ENCODE peak calls at places on chromosomes 12 and 14, in eight cellular contexts. V is fibroblast of lung, J is PC-3, K is mucosa of descending colon, P is tibial nerve, A is H9, B is right lobe of liver, Q is A549. M is an unnamed sample. For H3K9me3 and H3K4me1, the result is how much of the 10 kb centered on the place peaks cover.

GRCh38 chr12:10853746-10854145 is 4.5 kb upstream of the PRR4 start:
- DNase-seq in V (no peak), J (no peak), K (no peak), P (no peak), A (no peak), B (no peak), Q (no peak), M (no peak)

GRCh38 chr12:113422929-113423669 is 919 bp downstream of the SDSL start:
- DNase-seq in V (no peak), J (peak), K (no peak), P (no peak), A (no peak), B (no peak), Q (no peak), M (no peak)

GRCh38 chr14:34328178-34328577 is 133.9 kb downstream of the SPTSSA start:
- DNase-seq in V (peak), J (no peak), K (no peak), P (no peak), A (no peak), B (no peak), Q (no peak), M (no peak)

GRCh38 chr12:53058674-53059433 is 9.0 kb downstream of the TNS2 start:
- DNase-seq in V (no peak), J (no peak), K (no peak), P (peak), A (peak), B (peak), Q (no peak), M (no peak)

GRCh38 chr14:93683241-93683640 is 105.0 kb downstream of the PRIMA1 start:
- DNase-seq in V (no peak), J (no peak), K (no peak), P (peak), A (peak), B (no peak), Q (no peak), M (no peak)

GRCh38 chr14:35949933-35950332 is 123.8 kb downstream of the BRMS1L start:
- DNase-seq in V (no peak), J (peak), K (no peak), P (no peak), A (no peak), B (no peak), Q (no peak), M (no peak)

GRCh38 chr12:53067993-53068770 is 11.0 kb downstream of the SPRYD3 start:
- DNase-seq in V (no peak), J (no peak), K (no peak), P (no peak), A (no peak), B (no peak), Q (no peak), M (no peak)

GRCh38 chr12:10716704-10717315 is 6.3 kb downstream of the YBX3 start:
- DNase-seq in V (peak), J (peak), K (peak), P (peak), A (peak), B (no peak), Q (peak), M (peak)

GRCh38 chr12:78088391-78088832 is 257.7 kb downstream of the NAV3 start:
- DNase-seq in V (peak), J (no peak), K (no peak), P (no peak), A (no peak), B (no peak), Q (peak), M (no peak)

GRCh38 chr12:68259318-68259940 is 6.0 kb upstream of the IL22 start:
- DNase-seq in V (peak), J (peak), K (no peak), P (no peak), A (no peak), B (no peak), Q (no peak), M (no peak)

GRCh38 chr12:124872068-124872719 is 8.5 kb upstream of the SCARB1 start:
- DNase-seq in V (no peak), J (no peak), K (no peak), P (no peak), A (no peak), B (peak), Q (no peak), M (no peak)

GRCh38 chr12:132476038-132476414 is 13.9 kb upstream of the FBRSL1 start:
- DNase-seq in V (no peak), J (no peak), K (peak), P (no peak), A (no peak), B (no peak), Q (no peak), M (no peak)

GRCh38 chr12:94150483-94151225 is 2.3 kb downstream of the PLXNC1 start:
- DNase-seq in V (no peak), J (no peak), K (peak), P (no peak), A (peak), B (peak), Q (no peak), M (no peak)

GRCh38 chr14:61385002-61385685 is 63.8 kb downstream of the PRKCH start:
- DNase-seq in V (no peak), J (no peak), K (no peak), P (no peak), A (no peak), B (no peak), Q (no peak), M (no peak)

GRCh38 chr12:113263431-113263963 is 42.2 kb downstream of the TPCN1 start:
- DNase-seq in V (no peak), J (no peak), K (peak), P (no peak), A (no peak), B (peak), Q (no peak), M (no peak)

GRCh38 chr14:19906665-19907064 is 13.7 kb upstream of the OR4K5 start:
- DNase-seq in V (no peak), J (no peak), K (no peak), P (no peak), A (no peak), B (no peak), Q (no peak), M (no peak)
- H3K9me3 ChIP-seq in V (under half), J (under half), K (half or more), P (under half), A (half or more), B (under half), Q (under half), M (under half)

DNA sequence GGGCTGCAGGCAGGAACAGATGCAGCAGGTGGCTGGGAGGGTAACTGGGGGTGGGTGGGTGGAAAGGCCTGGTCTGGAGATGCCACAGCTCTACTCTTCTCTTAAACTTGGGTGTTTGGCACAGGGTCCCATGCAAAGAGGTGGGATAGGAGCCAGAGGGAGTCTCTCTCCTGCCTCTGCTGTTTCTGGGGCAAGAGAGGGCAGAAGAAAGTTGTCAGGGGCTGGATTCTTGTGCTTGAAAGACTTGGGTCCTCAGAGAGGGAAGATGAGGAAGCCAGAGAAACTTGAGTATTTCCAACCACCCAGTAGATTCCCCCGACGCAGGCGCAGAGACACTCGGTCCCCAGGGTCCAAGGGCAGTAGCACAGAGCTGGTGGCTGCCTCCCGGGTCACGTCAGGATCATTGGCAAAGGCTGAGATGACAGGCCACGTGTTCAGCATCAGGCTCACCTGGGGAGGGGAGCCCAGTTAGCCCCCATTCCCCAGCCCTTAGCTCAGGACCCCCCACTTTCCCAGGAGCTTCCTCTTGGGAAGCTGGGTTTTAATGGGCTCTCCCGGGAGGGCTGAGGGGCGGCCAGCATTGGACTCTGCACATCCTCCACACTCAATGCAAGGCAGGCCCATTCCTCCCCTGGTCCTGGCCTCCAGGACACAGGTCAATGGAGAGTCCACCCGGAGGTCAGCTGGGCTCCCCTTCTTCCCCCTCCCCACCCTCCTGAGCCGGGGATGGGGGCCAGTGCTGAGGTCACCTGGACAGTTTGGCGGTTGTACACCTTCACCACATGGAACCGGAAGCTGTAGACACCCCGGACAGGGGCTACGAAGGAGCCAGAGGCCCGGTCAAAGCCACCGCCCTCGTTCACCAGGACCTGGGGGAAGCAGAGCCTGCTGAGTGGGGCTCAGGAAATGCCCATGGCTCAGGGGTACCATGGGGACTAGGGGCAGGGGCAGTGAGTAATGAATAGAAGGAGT is 1.6 kb downstream of the CBLN3 start:
- DNase-seq in V (no peak), J (no peak), K (peak), P (no peak), A (no peak), B (peak), Q (no peak), M (no peak)
- H3K4me1 ChIP-seq in V (under half), J (under half), K (half or more), P (under half), A (under half), B (half or more), Q (under half), M (under half)

DNA sequence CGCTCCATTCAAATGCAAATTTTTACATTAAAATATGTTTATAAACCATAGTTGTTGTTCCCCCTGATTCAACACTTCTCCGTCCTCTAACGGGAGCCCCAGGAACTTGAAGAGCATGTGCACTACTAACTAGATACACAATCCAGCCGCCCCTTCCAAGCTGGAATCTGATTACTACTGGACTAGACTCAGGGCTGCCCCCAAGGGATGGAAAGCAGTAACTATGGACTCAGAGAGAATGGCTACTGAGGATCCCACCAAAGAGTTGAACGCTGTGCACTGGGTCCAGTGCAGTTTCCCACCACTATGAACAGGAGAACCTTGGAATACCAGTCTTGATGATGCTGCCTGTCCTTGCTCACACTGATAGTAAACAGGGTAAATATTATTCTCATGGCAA is 48.6 kb upstream of the PCNX1 start:
- DNase-seq in V (no peak), J (no peak), K (no peak), P (no peak), A (no peak), B (no peak), Q (no peak), M (no peak)
- TF ChIP-seq CTCF in V (no peak), J (peak), K (no peak), P (no peak), A (peak), B (peak), Q (no peak), M (no peak)

GRCh38 chr12:130909111-130909510 is 37.2 kb downstream of the RAN start:
- DNase-seq in V (no peak), J (no peak), K (no peak), P (no peak), A (no peak), B (no peak), Q (no peak), M (no peak)

GRCh38 chr12:130904064-130904463 is 32.2 kb downstream of the RAN start:
- DNase-seq in V (no peak), J (no peak), K (no peak), P (no peak), A (no peak), B (no peak), Q (no peak), M (no peak)
- H3K9me3 ChIP-seq in V (under half), J (under half), K (under half), P (under half), A (under half), B (under half), Q (under half), M (under half)

GRCh38 chr12:108563804-108564151 is 1.4 kb downstream of the ISCU start:
- DNase-seq in V (no peak), J (no peak), K (no peak), P (no peak), A (no peak), B (no peak), Q (no peak), M (no peak)
- H3K4me1 ChIP-seq in V (under half), J (under half), K (under half), P (under half), A (under half), B (under half), Q (under half), M (under half)

DNA sequence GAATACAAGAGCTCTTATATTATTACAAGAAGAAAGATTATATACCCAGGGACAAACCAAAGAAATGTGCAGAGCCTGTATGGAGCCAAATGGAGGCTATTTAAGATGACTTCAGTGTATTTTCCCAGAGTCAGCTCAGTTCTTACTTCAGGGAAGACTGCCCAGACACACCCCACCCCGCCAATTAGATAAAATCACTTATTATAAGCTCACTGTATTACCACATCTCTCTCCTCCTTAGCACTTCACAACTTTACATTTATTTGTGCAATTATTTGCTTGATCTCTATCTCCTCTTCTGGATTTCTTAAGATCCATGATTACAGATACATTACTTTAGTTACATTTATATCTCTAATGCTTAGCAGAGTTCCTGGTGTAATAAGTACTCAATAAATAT is 24.7 kb upstream of the WDR89 start:
- DNase-seq in V (no peak), J (no peak), K (no peak), P (no peak), A (no peak), B (no peak), Q (no peak), M (no peak)
- TF ChIP-seq CTCF in V (no peak), J (no peak), K (no peak), P (no peak), A (no peak), B (no peak), Q (no peak), M (no peak)

GRCh38 chr14:75274045-75274898 is 4.4 kb upstream of the FOS start:
- DNase-seq in V (no peak), J (no peak), K (no peak), P (no peak), A (no peak), B (no peak), Q (no peak), M (no peak)
- H3K9me3 ChIP-seq in V (under half), J (under half), K (under half), P (under half), A (under half), B (under half), Q (under half), M (under half)

DNA sequence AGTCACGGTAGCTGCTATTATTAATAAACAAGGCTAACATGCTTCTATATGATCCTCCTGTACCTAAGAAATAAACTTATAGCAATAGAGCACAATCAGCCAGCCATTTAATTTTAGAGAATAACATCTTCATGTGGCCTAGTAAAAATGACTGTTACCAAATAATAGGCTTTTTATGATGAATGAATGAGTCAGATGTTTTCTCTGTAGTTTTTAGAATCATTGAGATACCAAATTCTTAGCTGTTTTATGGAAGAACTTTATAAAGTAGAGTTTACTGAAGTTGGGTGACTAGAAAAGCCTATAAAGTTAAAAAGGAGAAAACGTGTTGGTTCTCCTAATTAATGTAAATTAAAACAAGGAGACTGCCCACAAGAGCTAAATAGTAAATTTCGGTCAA is 40.7 kb downstream of the WNK1 start:
- DNase-seq in V (no peak), J (peak), K (no peak), P (no peak), A (no peak), B (no peak), Q (no peak), M (no peak)
- H3K4me1 ChIP-seq in V (under half), J (under half), K (under half), P (under half), A (under half), B (under half), Q (half or more), M (under half)

DNA sequence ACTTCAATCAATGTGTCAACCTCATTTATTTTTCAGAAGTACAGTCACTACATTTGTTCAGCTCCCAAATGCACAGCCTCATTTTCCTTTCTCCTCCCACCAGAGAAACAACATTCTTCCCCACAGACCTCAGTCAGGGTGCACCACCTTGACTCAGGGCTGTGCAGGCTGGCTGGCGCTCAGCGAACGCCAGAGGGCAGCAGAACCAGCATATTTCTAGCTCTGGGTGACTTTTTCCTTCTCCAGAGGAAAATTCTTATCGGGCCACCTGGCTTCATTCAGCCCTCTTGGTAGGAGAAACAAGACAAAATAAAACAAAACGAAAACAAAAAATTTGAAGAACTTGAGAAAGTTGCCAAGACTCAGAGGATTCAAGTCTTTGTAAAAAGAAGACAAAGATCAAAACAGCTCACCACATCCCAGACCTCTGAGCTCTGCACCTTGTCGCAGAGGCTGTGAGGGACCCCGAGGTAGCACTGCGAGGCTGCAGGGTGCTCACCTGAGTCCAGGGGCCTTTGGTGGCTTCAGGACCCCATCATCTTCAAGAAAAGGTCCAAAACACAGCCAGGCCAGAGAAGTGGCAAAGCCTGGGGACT is 33.7 kb downstream of the PAH start:
- DNase-seq in V (peak), J (peak), K (no peak), P (peak), A (peak), B (no peak), Q (peak), M (no peak)
- TF ChIP-seq CTCF in V (peak), J (peak), K (peak), P (peak), A (peak), B (peak), Q (peak), M (peak)

M was measured in esophagus squamous epithelium.